ENCODE peak calls at places on chromosomes 4 and X, in five cellular contexts. R is psoas muscle; E is activated naive CD4-positive, alpha-beta T cell; F is endothelial cell; N is GM12865. U is an unnamed sample.

GRCh38 chrX:80751456-80751855 is 58.2 kb downstream of the BRWD3 start:
- DNase-seq in R (no peak), E (no peak), F (no peak), N (no peak), U (no peak)

GRCh38 chr4:121108557-121108956 is 36.2 kb upstream of the NDNF start:
- DNase-seq in R (no peak), E (no peak), F (no peak), N (no peak), U (peak; percentile 81)

GRCh38 chr4:176479745-176480144 is 160.0 kb downstream of the SPCS3 start:
- DNase-seq in R (no peak), E (no peak), F (no peak), N (peak; percentile 8), U (no peak)

GRCh38 chr4:155615054-155615887 is 51.4 kb upstream of the GUCY1A1 start:
- DNase-seq in R (no peak), E (no peak), F (no peak), N (peak; percentile 18), U (no peak)

GRCh38 chrX:2507904-2508630 is 7.3 kb upstream of the DHRSX start:
- DNase-seq in R (no peak), E (no peak), F (no peak), N (no peak), U (no peak)

GRCh38 chr4:62952366-62952765 is 1456.9 kb downstream of the TECRL start:
- DNase-seq in R (no peak), E (no peak), F (no peak), N (no peak), U (no peak)

GRCh38 chr4:26235500-26235899 is 85.3 kb upstream of the RBPJ start:
- DNase-seq in R (peak; percentile 66), E (no peak), F (no peak), N (no peak), U (peak; percentile 59)

GRCh38 chr4:106365613-106366012 is 3.0 kb downstream of the GIMD1 start:
- DNase-seq in R (no peak), E (no peak), F (no peak), N (no peak), U (no peak)

GRCh38 chr4:153497091-153497531 is 31.0 kb downstream of the TMEM131L start:
- DNase-seq in R (no peak), E (no peak), F (no peak), N (peak; percentile 70), U (no peak)

GRCh38 chr4:183499389-183499788 is 5.5 kb upstream of the ING2 start:
- DNase-seq in R (no peak), E (no peak), F (no peak), N (no peak), U (peak; percentile 41)

U was measured in NCI-H345.